ENCODE peak calls at places on chromosomes 5 and 9, in seven cellular contexts. R is A549; F is transverse colon; V is colonic mucosa; B is dorsolateral prefrontal cortex; S is AG04450; U is CD8-positive, alpha-beta T cell. K is an unnamed sample.

GRCh38 chr9:99690573-99690972 is 131.1 kb upstream of the NR4A3 start:
- DNase-seq in R (no peak), F (no peak), V (no peak), B (no peak), S (no peak), U (no peak), K (no peak)

GRCh38 chr9:99465231-99465891 is 243.3 kb downstream of the SEC61B start:
- DNase-seq in R (no peak), F (no peak), V (no peak), B (peak), S (no peak), U (no peak), K (no peak)

GRCh38 chr5:57842376-57843015 is 359.9 kb upstream of the ACTBL2 start:
- DNase-seq in R (no peak), F (no peak), V (no peak), B (no peak), S (no peak), U (no peak), K (no peak)

GRCh38 chr9:33273972-33274328 is 9.1 kb downstream of the CHMP5 start:
- DNase-seq in R (no peak), F (no peak), V (no peak), B (no peak), S (no peak), U (no peak), K (no peak)

GRCh38 chr5:81427566-81427965 is 33.6 kb upstream of the ACOT12 start:
- DNase-seq in R (no peak), F (no peak), V (no peak), B (no peak), S (no peak), U (no peak), K (no peak)

GRCh38 chr9:115234094-115234493 is 116.1 kb upstream of the TNC start:
- DNase-seq in R (peak), F (no peak), V (no peak), B (no peak), S (peak), U (no peak), K (peak)

GRCh38 chr9:98375138-98375726 is 119.8 kb upstream of the TBC1D2 start:
- DNase-seq in R (no peak), F (no peak), V (no peak), B (no peak), S (peak), U (no peak), K (no peak)

GRCh38 chr5:69510694-69511093 is 18.1 kb downstream of the OCLN start:
- DNase-seq in R (no peak), F (no peak), V (no peak), B (no peak), S (no peak), U (no peak), K (no peak)

GRCh38 chr5:82340799-82341198 is 62.6 kb upstream of the RPS23 start:
- DNase-seq in R (no peak), F (no peak), V (no peak), B (no peak), S (no peak), U (no peak), K (no peak)

GRCh38 chr9:122998448-122998847 is 35.0 kb upstream of the GPR21 start:
- DNase-seq in R (no peak), F (no peak), V (no peak), B (no peak), S (no peak), U (no peak), K (no peak)

GRCh38 chr9:132334364-132334763 is 20.4 kb downstream of the SETX start:
- DNase-seq in R (no peak), F (no peak), V (no peak), B (no peak), S (no peak), U (no peak), K (no peak)

GRCh38 chr9:94936411-94936810 is 209.9 kb downstream of the AOPEP start:
- DNase-seq in R (no peak), F (no peak), V (peak), B (no peak), S (peak), U (no peak), K (no peak)

GRCh38 chr5:143985832-143986485 is 174.0 kb downstream of the HMHB1 start:
- DNase-seq in R (no peak), F (peak), V (peak), B (no peak), S (peak), U (no peak), K (no peak)

GRCh38 chr9:78860806-78861475 is 564.0 kb downstream of the PSAT1 start:
- DNase-seq in R (no peak), F (no peak), V (no peak), B (no peak), S (no peak), U (no peak), K (no peak)

GRCh38 chr9:95349109-95350038 is 31.9 kb upstream of the FANCC start:
- DNase-seq in R (no peak), F (no peak), V (no peak), B (no peak), S (no peak), U (no peak), K (no peak)

GRCh38 chr9:110214090-110214489 is 6.1 kb upstream of the C9orf152 start:
- DNase-seq in R (no peak), F (no peak), V (peak), B (no peak), S (no peak), U (no peak), K (no peak)

GRCh38 chr9:114317665-114318357 is 5.1 kb upstream of the ORM1 start:
- DNase-seq in R (no peak), F (no peak), V (no peak), B (no peak), S (peak), U (no peak), K (no peak)

GRCh38 chr5:139847790-139848507 is 52.3 kb downstream of the PSD2 start:
- DNase-seq in R (peak), F (peak), V (peak), B (peak), S (no peak), U (peak), K (peak)

GRCh38 chr5:96088676-96089075 is 127.0 kb upstream of the ELL2 start:
- DNase-seq in R (no peak), F (no peak), V (no peak), B (no peak), S (no peak), U (no peak), K (no peak)

GRCh38 chr9:114813717-114814418 is 8.0 kb upstream of the TNFSF15 start:
- DNase-seq in R (no peak), F (no peak), V (no peak), B (no peak), S (no peak), U (no peak), K (no peak)

GRCh38 chr5:76679231-76679630 is 36.7 kb upstream of the F2R start:
- DNase-seq in R (no peak), F (no peak), V (no peak), B (no peak), S (no peak), U (no peak), K (no peak)

GRCh38 chr9:109600142-109600541 is 102.0 kb upstream of the PTPN3 start:
- DNase-seq in R (no peak), F (no peak), V (no peak), B (no peak), S (peak), U (no peak), K (no peak)

GRCh38 chr5:28648108-28648507 is 1609.7 kb upstream of the CDH9 start:
- DNase-seq in R (peak), F (no peak), V (no peak), B (no peak), S (no peak), U (no peak), K (no peak)

GRCh38 chr9:37944671-37945481 is 40.9 kb upstream of the SLC25A51 start:
- DNase-seq in R (no peak), F (no peak), V (no peak), B (no peak), S (no peak), U (no peak), K (no peak)

GRCh38 chr9:80701061-80701460 is 988.3 kb downstream of the TLE1 start:
- DNase-seq in R (no peak), F (no peak), V (no peak), B (no peak), S (no peak), U (no peak), K (no peak)

GRCh38 chr5:75706775-75707174 is 10.5 kb downstream of the POC5 start:
- DNase-seq in R (no peak), F (no peak), V (no peak), B (no peak), S (no peak), U (no peak), K (no peak)

GRCh38 chr5:7745882-7746735 is 104.8 kb downstream of the CFAP90 start:
- DNase-seq in R (peak), F (peak), V (peak), B (peak), S (peak), U (no peak), K (peak)

GRCh38 chr9:82538634-82539033 is 524.3 kb downstream of the RASEF start:
- DNase-seq in R (no peak), F (no peak), V (no peak), B (no peak), S (no peak), U (no peak), K (no peak)

GRCh38 chr9:136451221-136451877 is 11.7 kb upstream of the INPP5E start:
- DNase-seq in R (no peak), F (no peak), V (no peak), B (no peak), S (no peak), U (no peak), K (no peak)

GRCh38 chr5:443239-444151 is 519 bp downstream of the EXOC3 start:
- DNase-seq in R (peak), F (peak), V (peak), B (peak), S (no peak), U (no peak), K (peak)

GRCh38 chr5:14775857-14776256 is 95.7 kb downstream of the ANKH start:
- DNase-seq in R (no peak), F (peak), V (peak), B (no peak), S (no peak), U (no peak), K (peak)

GRCh38 chr9:81410201-81410600 is 279.1 kb downstream of the TLE1 start:
- DNase-seq in R (peak), F (no peak), V (no peak), B (no peak), S (peak), U (no peak), K (no peak)

GRCh38 chr5:126178521-126178920 is 244.7 kb upstream of the GRAMD2B start:
- DNase-seq in R (no peak), F (no peak), V (peak), B (no peak), S (no peak), U (no peak), K (no peak)

GRCh38 chr9:125462766-125463384 is 201.2 kb downstream of the GAPVD1 start:
- DNase-seq in R (no peak), F (no peak), V (no peak), B (no peak), S (no peak), U (no peak), K (no peak)

GRCh38 chr9:108444400-108445358 is 411.1 kb downstream of the ACTL7B start:
- DNase-seq in R (no peak), F (no peak), V (no peak), B (no peak), S (peak), U (no peak), K (peak)

GRCh38 chr9:111945216-111945615 is 48.6 kb downstream of the UGCG start:
- DNase-seq in R (no peak), F (no peak), V (no peak), B (no peak), S (no peak), U (no peak), K (peak)

DNA sequence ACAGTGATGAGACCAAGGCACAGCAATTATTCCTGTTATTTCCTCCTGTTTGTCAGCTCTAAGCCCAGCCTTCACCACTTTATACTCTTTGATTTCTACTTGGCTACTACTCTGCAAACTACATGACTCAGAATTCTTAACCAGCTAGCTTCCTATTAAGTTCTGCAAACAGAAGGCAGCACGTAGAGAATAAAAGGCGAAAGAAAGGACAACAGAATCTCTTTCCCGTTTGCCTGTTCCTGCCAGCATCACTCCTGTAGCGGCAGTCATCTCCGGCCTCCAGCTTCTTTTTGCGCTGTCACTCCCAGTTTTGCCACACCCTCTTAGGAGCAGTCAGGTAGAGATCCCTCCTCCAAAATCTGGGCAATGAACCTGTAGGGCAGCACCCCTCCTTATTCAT is 29.9 kb downstream of the DPYSL3 start:
- DNase-seq in R (no peak), F (no peak), V (no peak), B (no peak), S (no peak), U (no peak), K (no peak)
- H3K27ac ChIP-seq in R (peak), F (peak), V (peak), B (no peak), S (no peak), U (no peak), K (no peak)

DNA sequence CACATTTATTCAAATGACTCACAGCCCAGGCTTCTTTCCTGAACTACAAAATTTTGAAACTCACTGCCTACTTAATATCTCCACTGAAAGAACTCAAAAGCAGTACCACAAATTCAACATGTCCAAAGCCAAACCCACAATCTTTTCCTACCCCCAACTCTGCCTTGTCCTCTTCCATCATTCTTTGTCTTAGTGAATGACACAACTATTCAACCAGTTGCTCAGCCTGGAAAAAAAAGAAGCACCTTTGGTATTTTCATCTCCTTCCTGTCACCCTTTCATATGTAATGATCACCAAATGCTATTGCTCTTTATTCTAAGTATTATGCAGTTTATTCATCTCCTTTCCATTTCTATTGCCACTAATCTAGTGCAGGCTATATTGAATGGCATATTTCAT is 216.3 kb downstream of the TMEM232 start:
- DNase-seq in R (no peak), F (no peak), V (no peak), B (no peak), S (no peak), U (no peak), K (no peak)
- H3K27ac ChIP-seq in R (no peak), F (no peak), V (no peak), B (no peak), S (no peak), U (no peak), K (no peak)

DNA sequence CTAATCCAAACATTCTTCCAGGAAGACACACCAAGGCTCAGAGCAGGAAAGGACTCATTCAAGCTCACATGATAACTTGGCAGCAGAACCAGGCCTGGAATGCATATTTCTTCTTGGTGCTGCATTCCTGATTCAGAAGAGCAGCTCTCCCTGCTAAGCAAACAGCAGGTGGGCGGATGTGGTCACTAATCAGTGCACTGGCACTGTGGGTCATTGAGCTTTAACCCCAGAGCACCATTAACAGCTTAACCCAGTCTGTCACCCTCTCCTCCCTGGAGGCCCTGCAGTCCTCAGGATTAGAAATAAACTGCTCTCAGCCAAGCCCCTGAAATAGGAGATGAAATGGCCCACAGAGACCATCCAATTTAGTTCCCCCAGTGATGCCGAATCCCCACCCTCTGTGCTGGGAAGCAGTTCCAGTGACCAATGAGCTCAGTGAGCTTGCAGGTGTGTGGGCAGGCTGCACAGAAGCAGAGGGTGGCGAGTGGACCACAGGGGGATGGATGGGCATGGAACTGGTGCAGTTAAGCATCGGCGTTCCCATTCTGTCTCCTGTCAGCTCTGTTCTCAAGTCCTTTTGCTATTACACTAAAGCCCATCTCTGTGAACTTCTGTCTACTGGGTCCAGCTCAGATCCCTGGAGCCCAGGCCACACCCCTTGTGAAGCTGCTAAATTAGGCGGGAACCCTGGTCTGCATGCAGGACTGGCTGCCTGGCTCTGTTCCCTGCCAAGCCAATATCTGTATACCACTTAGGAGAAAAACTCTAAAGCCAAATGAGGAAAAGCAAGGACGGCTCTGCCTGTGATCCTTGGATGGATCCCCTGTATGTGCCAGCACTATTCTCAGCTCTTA is 16.6 kb upstream of the MEGF9 start:
- DNase-seq in R (no peak), F (no peak), V (no peak), B (no peak), S (peak), U (no peak), K (peak)
- H3K27ac ChIP-seq in R (peak), F (no peak), V (no peak), B (peak), S (peak), U (no peak), K (peak)

GRCh38 chr9:91211414-91211813 is 150.3 kb downstream of the AUH start:
- DNase-seq in R (no peak), F (no peak), V (no peak), B (no peak), S (no peak), U (no peak), K (no peak)
- H3K27ac ChIP-seq in R (no peak), F (peak), V (no peak), B (no peak), S (no peak), U (no peak), K (no peak)

GRCh38 chr5:36741138-36741537 is 134.7 kb downstream of the SLC1A3 start:
- DNase-seq in R (no peak), F (no peak), V (no peak), B (no peak), S (no peak), U (no peak), K (no peak)

GRCh38 chr5:36739751-36740221 is 133.4 kb downstream of the SLC1A3 start:
- DNase-seq in R (peak), F (peak), V (peak), B (peak), S (peak), U (peak), K (no peak)

GRCh38 chr5:36740259-36740898 is 134.0 kb downstream of the SLC1A3 start:
- DNase-seq in R (no peak), F (no peak), V (no peak), B (no peak), S (no peak), U (no peak), K (no peak)

GRCh38 chr5:36744041-36744677 is 132.4 kb upstream of the NIPBL start:
- DNase-seq in R (no peak), F (no peak), V (peak), B (no peak), S (no peak), U (no peak), K (no peak)

DNA sequence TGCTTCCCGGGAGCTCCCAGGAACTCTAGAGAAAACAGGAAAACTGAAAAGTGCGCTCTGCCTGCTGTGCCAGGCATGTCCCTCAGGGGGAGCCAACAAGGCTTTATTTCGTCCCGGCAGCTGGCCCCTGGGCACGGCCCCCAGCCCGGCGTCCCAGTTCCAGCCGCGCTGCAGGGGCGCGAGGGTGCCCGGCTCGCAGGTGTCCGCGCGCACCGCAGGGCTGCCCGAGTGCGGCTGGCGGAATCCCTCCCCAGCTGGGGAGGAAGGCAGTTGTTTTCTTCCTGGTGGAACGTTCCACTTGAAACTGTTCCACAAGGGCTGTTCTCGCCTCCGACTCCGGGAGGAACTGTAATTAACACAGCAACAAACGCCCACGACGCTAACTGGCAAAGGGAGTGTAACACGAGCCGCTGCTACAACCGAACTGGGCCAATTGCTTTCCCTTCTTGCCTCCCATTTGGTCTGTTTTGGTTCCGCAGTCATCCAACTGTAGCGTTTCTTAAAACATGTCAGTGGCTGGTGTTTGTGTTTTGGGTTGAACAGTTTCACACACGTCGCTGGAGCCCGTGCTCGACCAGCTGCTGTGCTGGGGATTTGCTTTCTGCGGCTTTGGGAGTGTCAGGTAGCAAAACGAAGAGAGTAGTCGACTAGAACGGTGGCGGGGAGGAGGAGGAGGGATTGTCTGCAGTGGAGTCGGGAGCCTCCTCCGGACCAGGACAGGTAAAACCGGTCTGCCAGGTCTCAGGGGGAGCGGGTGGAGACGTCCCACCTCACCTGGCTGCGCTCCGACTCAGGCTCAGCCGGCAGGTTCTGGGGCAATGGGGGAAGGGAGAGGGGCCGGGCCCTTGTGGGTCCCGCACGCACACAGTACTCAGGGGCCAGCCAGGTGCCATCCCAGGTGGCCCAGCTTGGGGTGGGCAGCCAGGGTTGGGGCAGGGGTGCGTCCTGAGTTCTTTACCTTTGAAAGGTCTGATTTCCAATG is 131.6 kb upstream of the NIPBL start:
- DNase-seq in R (peak), F (peak), V (peak), B (peak), S (peak), U (no peak), K (peak)
- H3K27ac ChIP-seq in R (peak), F (peak), V (peak), B (no peak), S (no peak), U (no peak), K (peak)